ENCODE peak calls at places on chromosome 14, in four cellular contexts. Q is BJ, S is AG09309, J is ovary. I is an unnamed sample.

GRCh38 chr14:53152627-53152908 is 555 bp downstream of the DDHD1 start:
- DNase-seq in Q (no peak), S (no peak), J (no peak), I (no peak)

GRCh38 chr14:55019968-55020554 is 6.8 kb downstream of the WDHD1 start:
- DNase-seq in Q (no peak), S (no peak), J (no peak), I (no peak)

GRCh38 chr14:77260631-77261030 is 10.4 kb downstream of the NGB start:
- DNase-seq in Q (no peak), S (no peak), J (no peak), I (no peak)

GRCh38 chr14:21964180-21964579 is 290.6 kb upstream of the OR4E1 start:
- DNase-seq in Q (no peak), S (no peak), J (no peak), I (no peak)

GRCh38 chr14:59657769-59658168 is 81.2 kb upstream of the CCDC175 start:
- DNase-seq in Q (no peak), S (no peak), J (no peak), I (no peak)

GRCh38 chr14:68392393-68393085 is 400.3 kb downstream of the ZFP36L1 start:
- DNase-seq in Q (no peak), S (no peak), J (peak), I (no peak)

GRCh38 chr14:96231731-96232130 is 24.3 kb upstream of the BDKRB1 start:
- DNase-seq in Q (no peak), S (no peak), J (no peak), I (no peak)

GRCh38 chr14:35404496-35405303 is at the start of gene NFKBIA:
- DNase-seq in Q (no peak), S (no peak), J (peak), I (no peak)

GRCh38 chr14:32013083-32013482 is 64.0 kb upstream of the ARHGAP5 start:
- DNase-seq in Q (no peak), S (no peak), J (no peak), I (no peak)

GRCh38 chr14:61510736-61511557 is 184.4 kb upstream of the HIF1A start:
- DNase-seq in Q (no peak), S (no peak), J (no peak), I (no peak)

GRCh38 chr14:53247596-53248370 is 94.7 kb upstream of the DDHD1 start:
- DNase-seq in Q (no peak), S (no peak), J (no peak), I (no peak)

GRCh38 chr14:71526388-71526787 is 405.8 kb upstream of the RGS6 start:
- DNase-seq in Q (no peak), S (no peak), J (no peak), I (no peak)

GRCh38 chr14:54252072-54252730 is 144.6 kb upstream of the CDKN3 start:
- DNase-seq in Q (peak), S (peak), J (no peak), I (peak)

GRCh38 chr14:97976861-97977260 is 1179.7 kb downstream of the VRK1 start:
- DNase-seq in Q (no peak), S (no peak), J (no peak), I (no peak)

GRCh38 chr14:72884386-72884785 is 9.5 kb downstream of the DPF3 start:
- DNase-seq in Q (no peak), S (no peak), J (no peak), I (no peak)

GRCh38 chr14:65879218-65880009 is 466.9 kb downstream of the FUT8 start:
- DNase-seq in Q (no peak), S (peak), J (no peak), I (peak)

GRCh38 chr14:81366259-81366658 is 33.9 kb downstream of the STON2 start:
- DNase-seq in Q (no peak), S (no peak), J (no peak), I (no peak)

GRCh38 chr14:105013150-105013787 is 7.6 kb downstream of the CDCA4 start:
- DNase-seq in Q (no peak), S (no peak), J (no peak), I (no peak)

GRCh38 chr14:36208690-36209278 is 32.3 kb upstream of the PTCSC3 start:
- DNase-seq in Q (no peak), S (no peak), J (no peak), I (no peak)

GRCh38 chr14:51650721-51651387 is 856 bp upstream of the FRMD6 start:
- DNase-seq in Q (no peak), S (no peak), J (peak), I (no peak)

GRCh38 chr14:52808101-52808500 is 16.7 kb upstream of the GNPNAT1 start:
- DNase-seq in Q (no peak), S (no peak), J (no peak), I (no peak)

GRCh38 chr14:105855893-105856675 is 329.7 kb downstream of the TMEM121 start:
- DNase-seq in Q (no peak), S (no peak), J (peak), I (no peak)

GRCh38 chr14:23310546-23310945 is 3.9 kb downstream of the BCL2L2 start:
- DNase-seq in Q (no peak), S (no peak), J (no peak), I (no peak)

GRCh38 chr14:53542692-53543091 is 389.6 kb upstream of the DDHD1 start:
- DNase-seq in Q (no peak), S (no peak), J (peak), I (no peak)

GRCh38 chr14:54653764-54654469 is 87.0 kb downstream of the SAMD4A start:
- DNase-seq in Q (no peak), S (no peak), J (peak), I (no peak)

GRCh38 chr14:58633831-58634230 is 3.9 kb upstream of the DACT1 start:
- DNase-seq in Q (no peak), S (no peak), J (no peak), I (no peak)
- TF ChIP-seq CTCF in Q (no peak), S (no peak), J (no peak), I (no peak)

DNA sequence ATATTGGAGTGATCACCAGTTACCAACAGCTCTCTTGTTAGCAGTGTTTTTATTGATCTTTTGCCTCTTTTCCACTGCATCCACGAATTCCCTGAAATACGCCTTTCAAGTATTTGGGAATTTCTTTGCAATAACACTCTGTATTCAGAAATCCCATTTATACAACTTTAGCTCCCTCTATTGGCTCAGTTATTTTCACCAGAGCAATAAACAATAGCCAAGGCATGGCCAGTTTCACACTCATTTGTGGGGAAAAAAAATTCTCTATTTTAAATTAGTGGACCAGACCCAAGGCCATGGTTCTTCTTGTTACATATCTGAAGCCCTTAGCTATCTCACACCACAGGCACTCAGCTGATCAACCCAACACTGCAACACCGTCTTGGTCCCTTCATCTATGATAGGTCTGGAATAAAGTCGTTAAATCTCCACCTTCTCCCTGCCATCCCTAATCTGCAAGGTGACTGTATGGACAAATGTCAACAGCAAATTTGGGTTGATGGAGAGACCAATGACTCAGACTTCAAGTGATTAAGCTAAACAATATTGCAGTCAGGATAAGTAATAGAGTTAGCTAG is 92.4 kb upstream of the TMEM260 start:
- DNase-seq in Q (no peak), S (no peak), J (no peak), I (no peak)
- TF ChIP-seq CTCF in Q (peak), S (peak), J (peak), I (peak)

GRCh38 chr14:86646688-86647687 is 1117.0 kb downstream of the FLRT2 start:
- DNase-seq in Q (no peak), S (no peak), J (no peak), I (no peak)
- TF ChIP-seq CTCF in Q (peak), S (peak), J (no peak), I (peak)

GRCh38 chr14:99430491-99430890 is 50.2 kb downstream of the SETD3 start:
- DNase-seq in Q (no peak), S (no peak), J (no peak), I (no peak)
- TF ChIP-seq CTCF in Q (peak), S (peak), J (no peak), I (peak)

GRCh38 chr14:94129111-94129757 is at the start of gene IFI27L2:
- DNase-seq in Q (no peak), S (no peak), J (peak), I (no peak)
- TF ChIP-seq CTCF in Q (peak), S (peak), J (peak), I (peak)

GRCh38 chr14:30679032-30679431 is 56.9 kb downstream of the SCFD1 start:
- DNase-seq in Q (no peak), S (no peak), J (no peak), I (no peak)

GRCh38 chr14:30680036-30680435 is 57.9 kb downstream of the SCFD1 start:
- DNase-seq in Q (no peak), S (no peak), J (no peak), I (no peak)

DNA sequence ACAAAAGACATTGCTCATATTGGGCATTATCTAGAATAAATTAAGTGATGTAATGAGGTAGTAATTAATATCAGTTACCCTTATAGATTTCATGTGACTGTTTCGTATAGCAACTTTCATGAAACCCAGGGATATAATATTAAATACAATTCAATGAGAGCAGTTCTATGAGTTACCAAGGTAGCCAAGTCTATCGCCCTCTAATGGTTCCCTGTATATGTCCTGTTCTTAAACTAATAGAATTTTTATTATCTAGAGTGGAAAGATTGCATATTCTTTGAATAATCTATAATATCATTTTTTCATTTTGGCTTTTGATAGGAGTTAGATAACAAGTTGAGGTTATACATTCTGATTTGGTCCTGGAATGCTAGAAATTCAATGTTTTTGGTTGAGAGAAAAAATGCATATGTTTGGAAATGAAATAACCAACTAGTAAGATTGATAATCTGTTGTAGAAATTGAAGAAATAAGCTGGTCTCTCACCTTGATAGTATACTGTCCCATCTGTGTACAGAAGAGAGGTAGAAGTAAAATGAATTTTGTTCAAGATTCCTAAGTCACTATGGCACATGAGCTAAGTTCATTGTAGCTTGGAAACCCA is 59.7 kb downstream of the SCFD1 start:
- DNase-seq in Q (no peak), S (no peak), J (no peak), I (no peak)
- TF ChIP-seq CTCF in Q (peak), S (peak), J (no peak), I (peak)

GRCh38 chr14:84006643-84007137 is 1523.3 kb upstream of the FLRT2 start:
- DNase-seq in Q (no peak), S (no peak), J (peak), I (no peak)
- TF ChIP-seq CTCF in Q (no peak), S (no peak), J (no peak), I (no peak)

GRCh38 chr14:94412671-94413638 is 24.6 kb upstream of the SERPINA1 start:
- DNase-seq in Q (no peak), S (no peak), J (no peak), I (no peak)
- TF ChIP-seq CTCF in Q (peak), S (peak), J (no peak), I (peak)

DNA sequence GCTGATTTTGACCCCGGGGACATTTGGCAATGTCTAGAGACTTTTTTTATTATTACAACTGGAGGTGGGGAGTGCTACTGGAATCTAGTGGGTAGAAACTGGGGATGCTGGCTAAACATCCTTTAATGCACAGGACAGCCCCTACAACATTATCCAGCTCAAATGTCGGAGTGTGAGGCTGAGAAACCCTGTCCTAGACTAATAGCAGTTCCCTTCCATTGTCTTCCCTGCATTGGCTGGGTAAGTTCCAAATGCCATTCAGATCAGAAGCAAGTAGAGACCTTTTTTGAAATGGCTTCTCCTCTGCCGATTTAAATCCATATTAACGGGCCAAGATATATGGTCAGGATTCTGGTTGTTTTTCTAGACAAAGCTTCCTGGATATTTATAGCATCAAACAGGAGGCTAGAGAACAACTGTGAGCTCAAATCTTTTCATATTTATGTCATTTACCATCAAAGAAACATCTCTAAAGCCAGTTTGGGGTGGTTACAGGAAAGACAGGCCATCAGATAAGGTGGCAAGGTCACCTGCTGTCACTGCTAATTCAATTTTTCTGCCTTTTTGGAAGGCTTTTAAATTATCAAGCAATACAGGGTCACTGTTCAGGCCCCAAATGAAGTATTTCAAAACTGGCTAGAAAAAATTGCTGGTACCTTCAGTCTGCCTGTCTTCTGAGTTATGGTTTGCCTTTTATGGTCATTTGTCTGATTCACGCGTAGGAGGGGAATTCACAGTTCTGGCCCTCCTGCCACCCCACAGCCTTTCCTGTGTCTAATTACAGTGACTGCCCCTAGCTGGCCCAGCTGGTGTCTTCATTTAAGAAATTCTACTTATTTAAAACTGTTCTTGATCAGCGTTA is 20.1 kb upstream of the AKAP5 start:
- DNase-seq in Q (no peak), S (peak), J (peak), I (peak)
- TF ChIP-seq CTCF in Q (no peak), S (no peak), J (no peak), I (no peak)

I was measured in epithelial cell of proximal tubule.